ENCODE peak calls at places on chromosomes 7 and 10, in four cellular contexts. One of them, this sample, is unnamed.

GRCh38 chr7:4641091-4641666 is 40.9 kb upstream of the FOXK1 start:
- DNase-seq in CD14-positive monocyte: no peak
- DNase-seq in Calu3: no peak
- DNase-seq in WTC11: no peak
- DNase-seq in this sample: peak

GRCh38 chr7:1473864-1474512 is 14.7 kb upstream of the MICALL2 start:
- DNase-seq in WTC11: peak
- DNase-seq in CD14-positive monocyte: peak
- DNase-seq in Calu3: peak
- DNase-seq in this sample: no peak

GRCh38 chr7:129169171-129169643 is 19.2 kb upstream of the SMO start:
- DNase-seq in CD14-positive monocyte: no peak
- DNase-seq in WTC11: peak
- DNase-seq in Calu3: peak
- DNase-seq in this sample: no peak

GRCh38 chr10:73909716-73910115 is 1.2 kb upstream of the PLAU start:
- DNase-seq in WTC11: no peak
- DNase-seq in Calu3: no peak
- DNase-seq in CD14-positive monocyte: no peak
- DNase-seq in this sample: no peak

GRCh38 chr10:6346621-6347020 is 143.9 kb downstream of the PFKFB3 start:
- DNase-seq in Calu3: no peak
- DNase-seq in WTC11: no peak
- DNase-seq in CD14-positive monocyte: no peak
- DNase-seq in this sample: no peak

GRCh38 chr7:137880432-137880831 is 33.7 kb upstream of the DGKI start:
- DNase-seq in CD14-positive monocyte: no peak
- DNase-seq in Calu3: no peak
- DNase-seq in WTC11: no peak
- DNase-seq in this sample: no peak

GRCh38 chr10:49109669-49110335 is 5.5 kb downstream of the VSTM4 start:
- DNase-seq in CD14-positive monocyte: no peak
- DNase-seq in Calu3: no peak
- DNase-seq in WTC11: no peak
- DNase-seq in this sample: no peak

GRCh38 chr7:158251061-158251965 is 336.3 kb downstream of the PTPRN2 start:
- DNase-seq in Calu3: no peak
- DNase-seq in CD14-positive monocyte: no peak
- DNase-seq in WTC11: peak
- DNase-seq in this sample: no peak

GRCh38 chr10:125823663-125824251 is 411 bp downstream of the BCCIP start:
- DNase-seq in Calu3: no peak
- DNase-seq in WTC11: no peak
- DNase-seq in CD14-positive monocyte: no peak
- DNase-seq in this sample: no peak

GRCh38 chr7:28029036-28029435 is 151.6 kb downstream of the JAZF1 start:
- DNase-seq in CD14-positive monocyte: no peak
- DNase-seq in Calu3: no peak
- DNase-seq in WTC11: no peak
- DNase-seq in this sample: no peak

GRCh38 chr7:143494622-143495021 is 16.9 kb downstream of the TAS2R41 start:
- DNase-seq in WTC11: no peak
- DNase-seq in CD14-positive monocyte: no peak
- DNase-seq in Calu3: no peak
- DNase-seq in this sample: no peak
- TF ChIP-seq CTCF in WTC11: no peak
- TF ChIP-seq CTCF in CD14-positive monocyte: no peak
- TF ChIP-seq CTCF in Calu3: no peak
- TF ChIP-seq CTCF in this sample: peak

DNA sequence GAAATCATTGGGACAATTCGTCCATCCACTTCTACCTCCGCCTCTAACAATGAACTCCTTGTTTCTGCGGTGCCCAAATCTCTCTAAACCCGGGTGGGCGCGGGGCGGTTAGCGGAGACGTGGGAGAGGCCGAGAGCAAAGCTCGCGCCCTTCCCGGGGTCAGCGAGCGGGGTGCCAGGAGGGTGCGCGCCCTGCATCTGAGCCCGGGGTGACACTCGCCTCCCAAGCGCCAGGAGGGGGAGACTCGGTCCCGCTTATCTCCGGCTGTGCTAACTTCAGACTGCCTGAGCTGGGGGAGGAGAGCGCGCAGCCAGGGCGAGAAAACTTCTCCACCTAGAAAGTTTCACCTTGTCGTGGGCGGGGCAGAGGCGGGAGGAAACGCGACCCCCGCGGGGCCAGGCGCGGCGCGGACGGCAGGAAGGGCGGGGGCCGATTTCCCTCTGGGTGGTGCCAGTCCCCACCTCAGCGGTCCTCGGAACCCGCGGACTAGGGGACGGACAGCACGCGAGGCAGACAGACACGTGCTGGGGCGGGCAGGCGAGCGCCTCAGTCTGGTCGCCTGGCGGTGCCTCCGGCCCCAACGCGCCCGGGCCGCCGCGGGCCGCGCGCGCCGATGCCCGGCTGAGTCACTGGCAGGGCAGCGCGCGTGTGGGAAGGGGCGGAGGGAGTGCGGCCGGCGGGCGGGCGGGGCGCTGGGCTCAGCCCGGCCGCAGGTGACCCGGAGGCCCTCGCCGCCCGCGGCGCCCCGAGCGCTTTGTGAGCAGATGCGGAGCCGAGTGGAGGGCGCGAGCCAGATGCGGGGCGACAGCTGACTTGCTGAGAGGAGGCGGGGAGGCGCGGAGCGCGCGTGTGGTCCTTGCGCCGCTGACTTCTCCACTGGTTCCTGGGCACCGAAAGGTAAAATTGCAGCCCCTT is at the start of gene MET:
- DNase-seq in CD14-positive monocyte: peak
- DNase-seq in Calu3: peak
- DNase-seq in WTC11: peak
- DNase-seq in this sample: peak
- TF ChIP-seq CTCF in CD14-positive monocyte: peak
- TF ChIP-seq CTCF in Calu3: peak
- TF ChIP-seq CTCF in WTC11: no peak
- TF ChIP-seq CTCF in this sample: peak

GRCh38 chr10:114682121-114682520 is 24.0 kb upstream of the ABLIM1 start:
- DNase-seq in WTC11: no peak
- DNase-seq in Calu3: no peak
- DNase-seq in CD14-positive monocyte: no peak
- DNase-seq in this sample: no peak

GRCh38 chr10:114680557-114681117 is 22.6 kb upstream of the ABLIM1 start:
- DNase-seq in CD14-positive monocyte: no peak
- DNase-seq in WTC11: no peak
- DNase-seq in Calu3: no peak
- DNase-seq in this sample: no peak

GRCh38 chr10:114681542-114681941 is 23.5 kb upstream of the ABLIM1 start:
- DNase-seq in CD14-positive monocyte: no peak
- DNase-seq in Calu3: no peak
- DNase-seq in WTC11: no peak
- DNase-seq in this sample: no peak

GRCh38 chr10:114678301-114678700 is 20.2 kb upstream of the ABLIM1 start:
- DNase-seq in Calu3: no peak
- DNase-seq in CD14-positive monocyte: no peak
- DNase-seq in WTC11: no peak
- DNase-seq in this sample: no peak

GRCh38 chr10:114678806-114679205 is 20.7 kb upstream of the ABLIM1 start:
- DNase-seq in WTC11: no peak
- DNase-seq in CD14-positive monocyte: no peak
- DNase-seq in Calu3: no peak
- DNase-seq in this sample: no peak
- TF ChIP-seq CTCF in WTC11: no peak
- TF ChIP-seq CTCF in CD14-positive monocyte: no peak
- TF ChIP-seq CTCF in Calu3: no peak
- TF ChIP-seq CTCF in this sample: no peak

GRCh38 chr7:126202177-126202576 is 1050.6 kb downstream of the GRM8 start:
- DNase-seq in CD14-positive monocyte: no peak
- DNase-seq in WTC11: no peak
- DNase-seq in Calu3: no peak
- DNase-seq in this sample: no peak
- TF ChIP-seq CTCF in CD14-positive monocyte: no peak
- TF ChIP-seq CTCF in WTC11: no peak
- TF ChIP-seq CTCF in Calu3: no peak
- TF ChIP-seq CTCF in this sample: no peak

DNA sequence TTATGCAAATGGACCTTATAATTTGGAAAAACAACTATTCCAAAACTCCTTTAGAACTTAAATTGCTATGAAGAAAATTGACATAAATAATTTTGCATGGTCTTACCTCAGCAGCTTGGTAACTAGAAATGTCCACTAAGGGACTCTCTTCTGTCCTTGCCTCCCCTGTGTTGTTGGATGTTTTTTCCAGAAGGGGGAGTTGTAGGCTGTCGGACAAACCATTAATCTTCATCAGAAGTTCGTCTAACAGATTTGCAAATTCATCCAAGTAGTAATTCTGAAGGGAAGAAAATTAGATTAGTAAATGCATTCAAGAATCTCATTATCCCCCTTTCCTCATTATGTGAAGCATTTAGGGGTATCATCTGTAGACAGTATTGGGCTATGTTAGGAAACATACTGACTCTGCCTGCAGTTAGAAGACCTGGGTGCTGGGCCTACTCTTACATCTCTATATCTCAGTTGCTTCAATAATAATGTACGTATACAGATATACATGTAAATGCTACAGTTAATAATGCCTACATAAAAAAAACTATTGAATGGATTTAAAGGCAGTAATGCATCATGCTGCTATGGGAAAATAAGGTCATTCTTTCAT is 155.6 kb downstream of the PKD1L1 start:
- DNase-seq in Calu3: no peak
- DNase-seq in WTC11: no peak
- DNase-seq in CD14-positive monocyte: no peak
- DNase-seq in this sample: no peak
- TF ChIP-seq CTCF in Calu3: no peak
- TF ChIP-seq CTCF in WTC11: no peak
- TF ChIP-seq CTCF in CD14-positive monocyte: peak
- TF ChIP-seq CTCF in this sample: peak

GRCh38 chr7:49166441-49166840 is 242.1 kb downstream of the CDC14C start:
- DNase-seq in Calu3: no peak
- DNase-seq in WTC11: no peak
- DNase-seq in CD14-positive monocyte: no peak
- DNase-seq in this sample: no peak
- TF ChIP-seq CTCF in Calu3: peak
- TF ChIP-seq CTCF in WTC11: peak
- TF ChIP-seq CTCF in CD14-positive monocyte: no peak
- TF ChIP-seq CTCF in this sample: peak

DNA sequence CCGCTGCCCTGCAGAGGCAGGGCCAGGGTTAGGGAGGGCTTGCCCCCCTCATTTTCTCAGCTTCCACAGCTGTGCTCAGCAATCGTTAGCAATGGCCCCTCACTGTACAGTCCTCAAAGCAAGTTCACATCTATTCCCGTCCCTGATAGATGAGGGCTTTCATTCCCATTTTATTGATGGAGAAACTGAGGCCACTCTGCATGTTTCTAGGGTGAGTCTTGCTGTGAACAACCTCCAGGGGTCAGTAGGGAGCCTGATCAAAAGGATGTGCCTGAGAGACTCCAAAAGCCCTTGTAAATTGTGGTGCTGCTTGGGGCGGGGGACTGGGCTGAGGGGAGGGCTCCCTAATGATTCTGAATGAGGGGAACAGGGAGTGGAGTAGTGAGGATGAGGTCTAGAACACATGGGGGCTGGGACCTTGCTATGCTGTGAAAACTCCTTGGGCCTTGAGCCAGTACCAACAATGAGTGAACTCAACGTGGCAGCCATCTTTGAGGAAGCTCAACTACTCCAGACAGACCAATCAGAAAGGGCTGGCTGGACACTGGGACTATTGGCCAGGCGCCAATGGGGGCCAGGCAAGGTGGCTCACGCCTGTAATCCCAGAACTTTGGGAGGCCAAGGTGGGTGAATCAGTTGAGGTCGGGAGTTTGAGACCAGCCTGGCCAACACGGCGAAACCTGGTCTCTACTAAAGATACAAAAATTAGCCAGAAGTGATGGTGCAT is 6.7 kb upstream of the GRIFIN start:
- DNase-seq in CD14-positive monocyte: no peak
- DNase-seq in Calu3: no peak
- DNase-seq in WTC11: no peak
- DNase-seq in this sample: no peak
- TF ChIP-seq CTCF in CD14-positive monocyte: no peak
- TF ChIP-seq CTCF in Calu3: no peak
- TF ChIP-seq CTCF in WTC11: no peak
- TF ChIP-seq CTCF in this sample: peak

This sample was measured in chondrocyte.